ENCODE peak calls at places on chromosomes 12 and 14, in five cellular contexts. One of them, this sample, is unnamed. For H3K9me3, the result is how much of the 10 kb centered on the place peaks cover.

GRCh38 chr14:74571901-74572828 is 39.9 kb downstream of the LTBP2 start:
- DNase-seq in sigmoid colon: no peak
- DNase-seq in CD4-positive, alpha-beta memory T cell: no peak
- DNase-seq in T-helper 17 cell: no peak
- DNase-seq in CD8-positive, alpha-beta T cell: no peak
- DNase-seq in this sample: no peak

GRCh38 chr12:122834229-122834920 is 882 bp upstream of the HIP1R start:
- DNase-seq in sigmoid colon: no peak
- DNase-seq in CD4-positive, alpha-beta memory T cell: peak
- DNase-seq in T-helper 17 cell: no peak
- DNase-seq in CD8-positive, alpha-beta T cell: no peak
- DNase-seq in this sample: no peak

GRCh38 chr12:132614861-132615578 is 3.6 kb upstream of the P2RX2 start:
- DNase-seq in sigmoid colon: peak
- DNase-seq in CD4-positive, alpha-beta memory T cell: peak
- DNase-seq in T-helper 17 cell: peak
- DNase-seq in CD8-positive, alpha-beta T cell: peak
- DNase-seq in this sample: peak

GRCh38 chr12:9064201-9064814 is 51.4 kb downstream of the A2M start:
- DNase-seq in sigmoid colon: peak
- DNase-seq in CD4-positive, alpha-beta memory T cell: peak
- DNase-seq in T-helper 17 cell: peak
- DNase-seq in CD8-positive, alpha-beta T cell: no peak
- DNase-seq in this sample: peak

GRCh38 chr14:89284368-89285058 is 132.5 kb downstream of the FOXN3 start:
- DNase-seq in sigmoid colon: no peak
- DNase-seq in CD4-positive, alpha-beta memory T cell: no peak
- DNase-seq in T-helper 17 cell: no peak
- DNase-seq in CD8-positive, alpha-beta T cell: no peak
- DNase-seq in this sample: no peak

GRCh38 chr12:24889403-24889802 is 59.5 kb downstream of the BCAT1 start:
- DNase-seq in sigmoid colon: no peak
- DNase-seq in CD4-positive, alpha-beta memory T cell: no peak
- DNase-seq in T-helper 17 cell: no peak
- DNase-seq in CD8-positive, alpha-beta T cell: no peak
- DNase-seq in this sample: no peak

GRCh38 chr14:34872822-34873590 is 2.2 kb downstream of the BAZ1A start:
- DNase-seq in sigmoid colon: peak
- DNase-seq in CD4-positive, alpha-beta memory T cell: no peak
- DNase-seq in T-helper 17 cell: no peak
- DNase-seq in CD8-positive, alpha-beta T cell: no peak
- DNase-seq in this sample: no peak

GRCh38 chr12:68240975-68241374 is 12.4 kb downstream of the IL22 start:
- DNase-seq in sigmoid colon: no peak
- DNase-seq in CD4-positive, alpha-beta memory T cell: peak
- DNase-seq in T-helper 17 cell: no peak
- DNase-seq in CD8-positive, alpha-beta T cell: no peak
- DNase-seq in this sample: peak

GRCh38 chr14:98136420-98136819 is 1135.6 kb downstream of the BCL11B start:
- DNase-seq in sigmoid colon: no peak
- DNase-seq in CD4-positive, alpha-beta memory T cell: no peak
- DNase-seq in T-helper 17 cell: no peak
- DNase-seq in CD8-positive, alpha-beta T cell: no peak
- DNase-seq in this sample: no peak

GRCh38 chr12:25352078-25352918 is 101.6 kb upstream of the KRAS start:
- DNase-seq in sigmoid colon: no peak
- DNase-seq in CD4-positive, alpha-beta memory T cell: no peak
- DNase-seq in T-helper 17 cell: no peak
- DNase-seq in CD8-positive, alpha-beta T cell: no peak
- DNase-seq in this sample: no peak

GRCh38 chr12:104372048-104372720 is 68.6 kb downstream of the EID3 start:
- DNase-seq in sigmoid colon: no peak
- DNase-seq in CD4-positive, alpha-beta memory T cell: no peak
- DNase-seq in T-helper 17 cell: no peak
- DNase-seq in CD8-positive, alpha-beta T cell: no peak
- DNase-seq in this sample: no peak

GRCh38 chr12:57452937-57453509 is 2.1 kb upstream of the INHBE start:
- DNase-seq in sigmoid colon: peak
- DNase-seq in CD4-positive, alpha-beta memory T cell: no peak
- DNase-seq in T-helper 17 cell: peak
- DNase-seq in CD8-positive, alpha-beta T cell: no peak
- DNase-seq in this sample: no peak

GRCh38 chr14:53399057-53399456 is 245.9 kb upstream of the DDHD1 start:
- DNase-seq in sigmoid colon: no peak
- DNase-seq in CD4-positive, alpha-beta memory T cell: no peak
- DNase-seq in T-helper 17 cell: no peak
- DNase-seq in CD8-positive, alpha-beta T cell: no peak
- DNase-seq in this sample: no peak

GRCh38 chr14:103007555-103007954 is 49.8 kb downstream of the CDC42BPB start:
- DNase-seq in sigmoid colon: peak
- DNase-seq in CD4-positive, alpha-beta memory T cell: no peak
- DNase-seq in T-helper 17 cell: no peak
- DNase-seq in CD8-positive, alpha-beta T cell: no peak
- DNase-seq in this sample: no peak

GRCh38 chr12:90069711-90070110 is 361.1 kb upstream of the ATP2B1 start:
- DNase-seq in sigmoid colon: no peak
- DNase-seq in CD4-positive, alpha-beta memory T cell: no peak
- DNase-seq in T-helper 17 cell: no peak
- DNase-seq in CD8-positive, alpha-beta T cell: no peak
- DNase-seq in this sample: no peak

GRCh38 chr12:121490401-121491257 is 90.2 kb downstream of the KDM2B start:
- DNase-seq in sigmoid colon: no peak
- DNase-seq in CD4-positive, alpha-beta memory T cell: no peak
- DNase-seq in T-helper 17 cell: no peak
- DNase-seq in CD8-positive, alpha-beta T cell: no peak
- DNase-seq in this sample: no peak

GRCh38 chr14:51087024-51087423 is 7.9 kb downstream of the TRIM9 start:
- DNase-seq in sigmoid colon: peak
- DNase-seq in CD4-positive, alpha-beta memory T cell: no peak
- DNase-seq in T-helper 17 cell: no peak
- DNase-seq in CD8-positive, alpha-beta T cell: no peak
- DNase-seq in this sample: no peak

GRCh38 chr12:110281549-110282342 is 699 bp downstream of the ATP2A2 start:
- DNase-seq in sigmoid colon: peak
- DNase-seq in CD4-positive, alpha-beta memory T cell: peak
- DNase-seq in T-helper 17 cell: peak
- DNase-seq in CD8-positive, alpha-beta T cell: peak
- DNase-seq in this sample: peak

GRCh38 chr12:59113831-59114273 is 193.5 kb upstream of the LRIG3 start:
- DNase-seq in sigmoid colon: peak
- DNase-seq in CD4-positive, alpha-beta memory T cell: peak
- DNase-seq in T-helper 17 cell: peak
- DNase-seq in CD8-positive, alpha-beta T cell: no peak
- DNase-seq in this sample: peak

GRCh38 chr14:98138666-98139065 is 1133.3 kb downstream of the BCL11B start:
- DNase-seq in sigmoid colon: no peak
- DNase-seq in CD4-positive, alpha-beta memory T cell: peak
- DNase-seq in T-helper 17 cell: peak
- DNase-seq in CD8-positive, alpha-beta T cell: peak
- DNase-seq in this sample: peak

GRCh38 chr14:67746927-67747326 is 45.2 kb downstream of the RDH12 start:
- DNase-seq in sigmoid colon: no peak
- DNase-seq in CD4-positive, alpha-beta memory T cell: no peak
- DNase-seq in T-helper 17 cell: no peak
- DNase-seq in CD8-positive, alpha-beta T cell: no peak
- DNase-seq in this sample: no peak

GRCh38 chr12:75725505-75726120 is 214.2 kb upstream of the KRR1 start:
- DNase-seq in sigmoid colon: no peak
- DNase-seq in CD4-positive, alpha-beta memory T cell: no peak
- DNase-seq in T-helper 17 cell: no peak
- DNase-seq in CD8-positive, alpha-beta T cell: no peak
- DNase-seq in this sample: no peak

GRCh38 chr12:53700567-53700966 is 24.7 kb upstream of the ATP5MC2 start:
- DNase-seq in sigmoid colon: no peak
- DNase-seq in CD4-positive, alpha-beta memory T cell: no peak
- DNase-seq in T-helper 17 cell: no peak
- DNase-seq in CD8-positive, alpha-beta T cell: no peak
- DNase-seq in this sample: no peak

GRCh38 chr12:54359762-54360351 is 4.4 kb downstream of the GPR84 start:
- DNase-seq in sigmoid colon: no peak
- DNase-seq in CD4-positive, alpha-beta memory T cell: no peak
- DNase-seq in T-helper 17 cell: no peak
- DNase-seq in CD8-positive, alpha-beta T cell: no peak
- DNase-seq in this sample: no peak

GRCh38 chr14:52527052-52527451 is 25.3 kb downstream of the TXNDC16 start:
- DNase-seq in sigmoid colon: no peak
- DNase-seq in CD4-positive, alpha-beta memory T cell: no peak
- DNase-seq in T-helper 17 cell: no peak
- DNase-seq in CD8-positive, alpha-beta T cell: no peak
- DNase-seq in this sample: no peak

GRCh38 chr12:83656004-83656403 is 969.3 kb downstream of the TMTC2 start:
- DNase-seq in sigmoid colon: no peak
- DNase-seq in CD4-positive, alpha-beta memory T cell: no peak
- DNase-seq in T-helper 17 cell: no peak
- DNase-seq in CD8-positive, alpha-beta T cell: no peak
- DNase-seq in this sample: no peak

GRCh38 chr14:87628129-87628528 is 364.9 kb downstream of the GALC start:
- DNase-seq in sigmoid colon: no peak
- DNase-seq in CD4-positive, alpha-beta memory T cell: no peak
- DNase-seq in T-helper 17 cell: no peak
- DNase-seq in CD8-positive, alpha-beta T cell: no peak
- DNase-seq in this sample: no peak

GRCh38 chr14:58121530-58122186 is 30.4 kb downstream of the ARMH4 start:
- DNase-seq in sigmoid colon: no peak
- DNase-seq in CD4-positive, alpha-beta memory T cell: no peak
- DNase-seq in T-helper 17 cell: no peak
- DNase-seq in CD8-positive, alpha-beta T cell: no peak
- DNase-seq in this sample: no peak

GRCh38 chr12:26080911-26081310 is 43.9 kb downstream of the BHLHE41 start:
- DNase-seq in sigmoid colon: no peak
- DNase-seq in CD4-positive, alpha-beta memory T cell: no peak
- DNase-seq in T-helper 17 cell: no peak
- DNase-seq in CD8-positive, alpha-beta T cell: no peak
- DNase-seq in this sample: no peak

GRCh38 chr12:52148541-52149181 is 43.2 kb downstream of the KRT80 start:
- DNase-seq in sigmoid colon: peak
- DNase-seq in CD4-positive, alpha-beta memory T cell: no peak
- DNase-seq in T-helper 17 cell: no peak
- DNase-seq in CD8-positive, alpha-beta T cell: no peak
- DNase-seq in this sample: no peak

GRCh38 chr12:78878866-78879265 is 14.3 kb downstream of the SYT1 start:
- DNase-seq in sigmoid colon: no peak
- DNase-seq in CD4-positive, alpha-beta memory T cell: no peak
- DNase-seq in T-helper 17 cell: no peak
- DNase-seq in CD8-positive, alpha-beta T cell: no peak
- DNase-seq in this sample: no peak

GRCh38 chr12:123595729-123596128 is 6.2 kb upstream of the DDX55 start:
- DNase-seq in sigmoid colon: no peak
- DNase-seq in CD4-positive, alpha-beta memory T cell: no peak
- DNase-seq in T-helper 17 cell: no peak
- DNase-seq in CD8-positive, alpha-beta T cell: no peak
- DNase-seq in this sample: no peak

GRCh38 chr12:92570056-92570753 is 132.6 kb upstream of the PLEKHG7 start:
- DNase-seq in sigmoid colon: peak
- DNase-seq in CD4-positive, alpha-beta memory T cell: peak
- DNase-seq in T-helper 17 cell: peak
- DNase-seq in CD8-positive, alpha-beta T cell: no peak
- DNase-seq in this sample: peak

GRCh38 chr12:78293039-78293686 is 462.5 kb downstream of the NAV3 start:
- DNase-seq in sigmoid colon: no peak
- DNase-seq in CD4-positive, alpha-beta memory T cell: no peak
- DNase-seq in T-helper 17 cell: no peak
- DNase-seq in CD8-positive, alpha-beta T cell: no peak
- DNase-seq in this sample: no peak

GRCh38 chr12:105921872-105922669 is 216.7 kb downstream of the NUAK1 start:
- DNase-seq in sigmoid colon: no peak
- DNase-seq in CD4-positive, alpha-beta memory T cell: no peak
- DNase-seq in T-helper 17 cell: no peak
- DNase-seq in CD8-positive, alpha-beta T cell: no peak
- DNase-seq in this sample: no peak

GRCh38 chr12:105924526-105925208 is 214.1 kb downstream of the NUAK1 start:
- DNase-seq in sigmoid colon: no peak
- DNase-seq in CD4-positive, alpha-beta memory T cell: no peak
- DNase-seq in T-helper 17 cell: no peak
- DNase-seq in CD8-positive, alpha-beta T cell: no peak
- DNase-seq in this sample: no peak

GRCh38 chr12:105922670-105923102 is 216.1 kb downstream of the NUAK1 start:
- DNase-seq in sigmoid colon: no peak
- DNase-seq in CD4-positive, alpha-beta memory T cell: no peak
- DNase-seq in T-helper 17 cell: no peak
- DNase-seq in CD8-positive, alpha-beta T cell: no peak
- DNase-seq in this sample: no peak

GRCh38 chr12:105920161-105920684 is 218.5 kb downstream of the NUAK1 start:
- DNase-seq in sigmoid colon: no peak
- DNase-seq in CD4-positive, alpha-beta memory T cell: no peak
- DNase-seq in T-helper 17 cell: no peak
- DNase-seq in CD8-positive, alpha-beta T cell: no peak
- DNase-seq in this sample: no peak

GRCh38 chr12:105921055-105921454 is 217.7 kb downstream of the NUAK1 start:
- DNase-seq in sigmoid colon: no peak
- DNase-seq in CD4-positive, alpha-beta memory T cell: no peak
- DNase-seq in T-helper 17 cell: no peak
- DNase-seq in CD8-positive, alpha-beta T cell: no peak
- DNase-seq in this sample: no peak
- H3K9me3 ChIP-seq in sigmoid colon: under half
- H3K9me3 ChIP-seq in CD4-positive, alpha-beta memory T cell: under half
- H3K9me3 ChIP-seq in T-helper 17 cell: under half
- H3K9me3 ChIP-seq in CD8-positive, alpha-beta T cell: under half
- H3K9me3 ChIP-seq in this sample: under half

GRCh38 chr14:28731358-28731757 is 35.2 kb upstream of the FOXG1 start:
- DNase-seq in sigmoid colon: no peak
- DNase-seq in CD4-positive, alpha-beta memory T cell: no peak
- DNase-seq in T-helper 17 cell: no peak
- DNase-seq in CD8-positive, alpha-beta T cell: no peak
- DNase-seq in this sample: no peak
- H3K9me3 ChIP-seq in sigmoid colon: under half
- H3K9me3 ChIP-seq in CD4-positive, alpha-beta memory T cell: under half
- H3K9me3 ChIP-seq in T-helper 17 cell: under half
- H3K9me3 ChIP-seq in CD8-positive, alpha-beta T cell: under half
- H3K9me3 ChIP-seq in this sample: under half

GRCh38 chr14:105635560-105635959 is 109.2 kb downstream of the TMEM121 start:
- DNase-seq in sigmoid colon: no peak
- DNase-seq in CD4-positive, alpha-beta memory T cell: no peak
- DNase-seq in T-helper 17 cell: no peak
- DNase-seq in CD8-positive, alpha-beta T cell: no peak
- DNase-seq in this sample: no peak
- H3K9me3 ChIP-seq in sigmoid colon: under half
- H3K9me3 ChIP-seq in CD4-positive, alpha-beta memory T cell: under half
- H3K9me3 ChIP-seq in T-helper 17 cell: under half
- H3K9me3 ChIP-seq in CD8-positive, alpha-beta T cell: under half
- H3K9me3 ChIP-seq in this sample: under half

DNA sequence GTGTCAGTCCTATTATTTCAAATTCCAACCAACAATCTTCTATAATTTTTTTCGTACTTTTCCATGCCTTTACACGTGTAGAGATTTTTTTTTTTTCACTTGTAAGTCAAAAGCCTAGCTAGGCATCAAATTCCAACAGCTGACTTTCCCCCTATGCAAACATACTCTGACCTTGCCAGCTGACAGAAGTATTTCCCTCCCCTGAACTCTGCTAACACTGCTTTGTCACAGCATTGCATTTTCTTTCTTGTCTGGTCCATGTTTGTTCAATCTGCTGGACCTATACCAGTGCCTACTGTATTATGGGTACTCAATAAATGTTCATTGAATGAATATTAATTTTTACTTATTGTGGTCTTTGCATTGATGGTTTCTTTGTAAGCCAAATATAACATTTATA is 435.3 kb upstream of the GARIN6 start:
- DNase-seq in sigmoid colon: no peak
- DNase-seq in CD4-positive, alpha-beta memory T cell: no peak
- DNase-seq in T-helper 17 cell: no peak
- DNase-seq in CD8-positive, alpha-beta T cell: no peak
- DNase-seq in this sample: no peak
- H3K9me3 ChIP-seq in sigmoid colon: under half
- H3K9me3 ChIP-seq in CD4-positive, alpha-beta memory T cell: under half
- H3K9me3 ChIP-seq in T-helper 17 cell: under half
- H3K9me3 ChIP-seq in CD8-positive, alpha-beta T cell: under half
- H3K9me3 ChIP-seq in this sample: under half